ENCODE peak calls at places on chromosomes 16 and 17, in eight cellular contexts. T is AG04450, S is breast epithelium, C is ascending aorta, F is neural progenitor cell, G is HCT116, L is hepatocyte, R is psoas muscle. Z is an unnamed sample.

GRCh38 chr17:66426397-66427033 is 124.1 kb downstream of the PRKCA start:
- DNase-seq in L (no peak), T (no peak), C (no peak), F (no peak), S (no peak), R (no peak), G (peak; percentile 31), Z (peak; percentile 45)

GRCh38 chr17:35984140-35984539 is 2.4 kb downstream of the CCL14 start:
- DNase-seq in L (no peak), S (no peak), C (no peak), T (no peak), F (no peak), R (no peak), G (no peak), Z (no peak)

GRCh38 chr16:57751539-57752202 is 16.1 kb downstream of the KATNB1 start:
- DNase-seq in G (no peak), F (no peak), L (no peak), T (no peak), R (peak; percentile 37), S (no peak), C (no peak), Z (no peak)

GRCh38 chr17:20944014-20944905 is 98.6 kb downstream of the USP22 start:
- DNase-seq in S (peak; percentile 79), L (peak; percentile 73), T (no peak), R (no peak), C (no peak), F (peak; percentile 19), G (peak; percentile 36), Z (no peak)

GRCh38 chr16:58459344-58460218 is 40.4 kb upstream of the NDRG4 start:
- DNase-seq in C (no peak), F (no peak), R (no peak), T (no peak), G (peak; percentile 67), S (no peak), L (no peak), Z (peak; percentile 65)

GRCh38 chr17:55962931-55963378 is 190.3 kb upstream of the ANKFN1 start:
- DNase-seq in G (no peak), L (peak; percentile 51), S (no peak), C (no peak), T (no peak), R (peak; percentile 54), F (no peak), Z (no peak)

GRCh38 chr16:68778551-68779231 is 41.6 kb downstream of the CDH1 start:
- DNase-seq in T (no peak), F (peak; percentile 26), G (no peak), R (no peak), S (no peak), C (no peak), L (peak; percentile 69), Z (no peak)

GRCh38 chr17:64073771-64074703 is 53.6 kb upstream of the ICAM2 start:
- DNase-seq in S (no peak), G (no peak), T (no peak), L (no peak), R (no peak), C (no peak), F (no peak), Z (no peak)

GRCh38 chr17:46045639-46046038 is 46.6 kb downstream of the STH start:
- DNase-seq in T (no peak), G (no peak), L (no peak), F (no peak), S (no peak), C (no peak), R (no peak), Z (peak; percentile 37)

GRCh38 chr17:50143461-50144176 is 6.9 kb downstream of the PPP1R9B start:
- DNase-seq in T (no peak), L (no peak), R (peak; percentile 56), G (no peak), S (no peak), F (no peak), C (no peak), Z (no peak)

GRCh38 chr16:9258423-9259051 is 167.1 kb downstream of the HAPSTR1 start:
- DNase-seq in L (peak; percentile 65), T (no peak), R (no peak), C (no peak), G (peak; percentile 34), F (peak; percentile 80), S (no peak), Z (peak; percentile 3)

GRCh38 chr16:19774024-19774423 is 56.0 kb downstream of the IQCK start:
- DNase-seq in R (no peak), T (no peak), S (no peak), L (no peak), C (no peak), F (no peak), G (no peak), Z (no peak)

GRCh38 chr17:80349437-80350160 is 65.4 kb upstream of the ENDOV start:
- DNase-seq in F (no peak), G (no peak), C (no peak), T (no peak), R (peak; percentile 28), L (no peak), S (no peak), Z (no peak)

GRCh38 chr17:30021708-30022317 is 80.4 kb downstream of the EFCAB5 start:
- DNase-seq in F (peak; percentile 66), G (peak; percentile 37), R (no peak), L (peak; percentile 70), T (peak; percentile 13), C (no peak), S (no peak), Z (peak; percentile 73)

GRCh38 chr16:65773319-65773874 is 593.1 kb upstream of the CDH5 start:
- DNase-seq in L (no peak), G (no peak), F (no peak), R (no peak), C (no peak), T (no peak), S (no peak), Z (no peak)

GRCh38 chr16:86079185-86079885 is 180.4 kb downstream of the IRF8 start:
- DNase-seq in G (no peak), C (peak; percentile 40), T (no peak), R (no peak), S (peak; percentile 34), L (no peak), F (no peak), Z (no peak)

GRCh38 chr16:47308601-47309000 is 152.3 kb downstream of the ITFG1 start:
- DNase-seq in T (no peak), C (no peak), R (no peak), F (no peak), G (no peak), L (no peak), S (no peak), Z (no peak)

DNA sequence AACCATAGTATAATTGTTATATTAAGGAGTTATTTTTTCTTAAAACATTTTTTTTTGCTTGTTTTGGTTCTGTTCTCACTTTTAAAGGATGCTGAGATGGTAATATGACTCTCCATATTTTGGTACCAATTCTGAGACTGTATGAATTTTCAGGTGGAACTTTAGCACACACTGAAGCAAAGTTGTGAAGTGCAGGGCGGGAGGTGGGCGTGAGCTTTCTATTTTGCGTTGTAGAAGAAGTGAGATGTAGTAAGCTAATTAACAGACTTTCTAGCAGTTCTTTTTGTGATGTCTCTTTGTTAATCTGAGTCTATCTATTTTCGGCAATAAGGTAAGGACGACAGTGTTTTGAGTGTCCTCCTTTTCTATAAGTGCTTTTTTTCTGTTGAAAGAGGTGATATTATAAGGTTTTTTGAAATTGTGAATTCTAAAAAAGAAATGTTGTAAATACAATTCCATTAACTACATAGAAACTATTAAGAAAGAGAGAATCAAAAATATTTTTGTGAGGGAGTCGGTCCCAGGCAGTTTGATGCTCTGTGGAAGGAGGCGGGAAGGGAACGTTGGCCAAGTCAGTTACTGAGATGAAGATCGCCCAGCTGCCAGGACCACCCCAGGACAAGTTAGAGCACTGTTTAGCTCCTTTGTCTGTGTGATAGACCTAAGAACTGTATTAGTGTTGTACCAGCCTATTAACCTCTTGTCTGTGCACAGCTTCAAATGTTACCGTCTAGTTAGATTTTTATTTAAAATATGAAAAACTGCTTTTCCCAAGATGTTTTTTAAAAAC is 65.0 kb downstream of the CCDC182 start:
- DNase-seq in F (no peak), R (no peak), S (no peak), C (peak; percentile 24), T (no peak), G (no peak), L (no peak), Z (no peak)
- TF ChIP-seq CTCF in F (no peak), R (no peak), S (no peak), C (no peak), T (no peak), G (no peak), L (no peak), Z (no peak)

DNA sequence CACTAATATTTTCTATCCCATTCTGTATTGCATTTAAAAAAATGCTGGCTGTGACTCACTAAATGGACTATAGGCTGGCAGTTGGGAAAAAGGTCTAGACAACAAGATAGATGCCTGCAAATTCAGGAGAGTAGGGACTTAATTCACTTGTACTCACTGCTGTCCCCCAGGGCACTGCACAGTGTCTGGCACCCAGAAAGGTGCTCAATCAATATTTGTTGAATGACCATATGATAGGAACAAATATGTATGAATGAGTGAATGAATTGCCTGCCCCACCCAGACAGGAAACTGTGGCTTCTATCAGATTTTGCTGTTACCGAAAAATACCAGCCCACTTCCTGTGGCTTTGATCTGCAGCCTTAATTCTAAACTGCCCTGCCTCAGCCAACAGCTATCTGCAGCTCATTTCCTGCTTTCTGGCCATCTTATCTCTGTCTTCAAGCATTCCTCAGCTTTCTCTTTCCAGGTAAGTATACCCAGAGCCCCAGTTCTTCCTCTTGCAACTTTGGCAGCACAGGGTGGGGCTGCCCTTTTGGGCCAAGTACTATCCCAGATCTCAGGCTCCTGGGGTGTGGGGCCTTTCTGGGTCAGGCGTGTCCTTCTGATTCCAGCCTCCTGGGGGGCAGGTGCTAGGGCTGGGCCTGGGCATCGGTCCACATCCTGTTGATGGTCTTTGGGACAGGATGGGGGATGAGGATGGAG is 15.3 kb upstream of the TNS4 start:
- DNase-seq in T (no peak), F (no peak), S (peak; percentile 43), G (peak; percentile 62), L (no peak), C (peak; percentile 31), R (no peak), Z (no peak)
- H3K4me3 ChIP-seq in T (no peak overlapping the region), F (no peak overlapping the region), S (no peak overlapping the region), G (peak overlapping the region; percentile 16), L (no peak overlapping the region), C (no peak overlapping the region), R (no peak overlapping the region), Z (no peak overlapping the region)

GRCh38 chr17:6800422-6801027 is 24.5 kb downstream of the FBXO39 start:
- DNase-seq in C (no peak), S (no peak), F (peak; percentile 52), T (no peak), L (no peak), R (no peak), G (no peak), Z (no peak)
- TF ChIP-seq CTCF in C (no peak), S (no peak), F (peak; percentile 58), T (no peak), L (peak; percentile 24), R (no peak), G (no peak), Z (no peak)

DNA sequence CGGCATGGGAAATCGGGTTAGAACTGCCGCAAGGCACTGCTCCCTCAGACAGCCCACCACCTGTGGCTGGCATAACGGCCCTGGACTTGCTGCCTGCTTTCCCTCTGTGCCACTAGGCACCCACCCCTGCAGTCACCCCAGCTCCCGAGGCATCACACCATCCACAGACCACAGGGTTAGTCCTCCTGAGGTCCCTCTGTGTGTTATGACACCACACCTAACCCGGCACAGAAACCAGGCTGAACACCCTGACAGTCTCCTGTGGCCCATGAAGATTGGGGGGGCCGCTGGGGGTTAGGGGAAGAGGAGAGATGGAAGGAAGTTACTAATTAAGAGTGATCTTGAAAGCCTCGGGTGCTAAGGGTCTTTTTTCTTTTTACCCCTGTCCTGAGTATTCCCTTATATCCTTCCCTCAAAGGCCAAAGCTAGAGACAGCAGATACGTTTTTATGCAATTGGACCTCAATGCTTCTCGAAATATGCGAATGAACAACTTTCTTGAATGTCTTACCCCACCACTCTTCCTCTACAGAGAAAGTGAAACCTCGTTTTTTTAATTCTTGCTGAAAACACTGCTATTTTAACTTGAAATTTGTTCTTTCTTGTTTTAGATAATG is 7.0 kb downstream of the CYTH1 start:
- DNase-seq in T (no peak), S (no peak), L (no peak), C (no peak), F (no peak), G (no peak), R (no peak), Z (no peak)
- H3K4me3 ChIP-seq in T (no peak overlapping the region), S (no peak overlapping the region), L (no peak overlapping the region), C (no peak overlapping the region), F (no peak overlapping the region), G (no peak overlapping the region), R (peak overlapping the region; percentile 34), Z (no peak overlapping the region)

Z was measured in fibroblast of pulmonary artery.